ENCODE peak calls at places on chromosomes 2 and 18, in nine cellular contexts. G, Y, P, B, M, W, H, R and X are unnamed samples.

GRCh38 chr2:47288864-47289263 is 114.1 kb upstream of the MSH2 start:
- DNase-seq in Y (no peak), H (no peak), M (no peak), W (no peak), G (no peak), P (no peak), B (no peak), R (no peak), X (no peak)

GRCh38 chr2:219065484-219065883 is 4.8 kb upstream of the IHH start:
- DNase-seq in Y (no peak), M (no peak), P (no peak), W (no peak), B (no peak), H (no peak), G (no peak), R (no peak), X (no peak)

GRCh38 chr18:77062518-77063003 is 70.0 kb downstream of the MBP start:
- DNase-seq in R (peak), Y (no peak), M (no peak), B (no peak), W (no peak), H (peak), G (no peak), P (no peak), X (no peak)

GRCh38 chr2:95346738-95347671 is 49.9 kb downstream of the KCNIP3 start:
- DNase-seq in R (no peak), G (no peak), H (no peak), Y (no peak), W (peak), M (no peak), P (no peak), B (no peak), X (peak)

GRCh38 chr18:69680128-69680527 is 267.5 kb downstream of the CD226 start:
- DNase-seq in P (no peak), H (no peak), G (no peak), B (no peak), Y (no peak), M (no peak), R (no peak), W (no peak), X (no peak)

GRCh38 chr2:12951657-12951973 is 234.9 kb downstream of the TRIB2 start:
- DNase-seq in P (no peak), R (no peak), Y (no peak), M (no peak), H (no peak), W (no peak), G (no peak), B (no peak), X (no peak)

GRCh38 chr2:230830428-230830827 is 34.3 kb upstream of the ITM2C start:
- DNase-seq in P (no peak), H (no peak), R (no peak), M (no peak), G (no peak), B (no peak), W (no peak), Y (no peak), X (no peak)

GRCh38 chr18:61926532-61926931 is 33.7 kb upstream of the RNF152 start:
- DNase-seq in B (no peak), W (no peak), H (peak), Y (no peak), M (peak), P (no peak), G (no peak), R (no peak), X (no peak)

GRCh38 chr2:181678033-181678586 is 2.2 kb downstream of the NEUROD1 start:
- DNase-seq in R (peak), M (no peak), H (peak), W (peak), G (no peak), Y (no peak), B (peak), P (peak), X (no peak)

GRCh38 chr2:199988176-199988575 is 32.8 kb downstream of the MAIP1 start:
- DNase-seq in W (no peak), R (no peak), G (no peak), H (peak), B (no peak), Y (no peak), M (no peak), P (no peak), X (no peak)

GRCh38 chr18:5073026-5073944 is 123.8 kb downstream of the AKAIN1 start:
- DNase-seq in B (peak), M (no peak), P (no peak), R (no peak), W (peak), G (no peak), Y (no peak), H (peak), X (no peak)

GRCh38 chr2:143428700-143429099 is 299.5 kb downstream of the ARHGAP15 start:
- DNase-seq in G (no peak), H (no peak), Y (no peak), W (no peak), B (no peak), P (no peak), M (no peak), R (no peak), X (no peak)

GRCh38 chr2:42164971-42165370 is 4.2 kb upstream of the EML4 start:
- DNase-seq in B (no peak), W (no peak), H (no peak), M (no peak), P (no peak), Y (no peak), G (no peak), R (no peak), X (no peak)

GRCh38 chr2:67465623-67466022 is 68.5 kb downstream of the ETAA1 start:
- DNase-seq in W (no peak), R (no peak), B (no peak), H (no peak), M (no peak), Y (no peak), P (no peak), G (no peak), X (no peak)

GRCh38 chr2:241223211-241224067 is 35.0 kb downstream of the ANO7 start:
- DNase-seq in M (no peak), G (no peak), P (no peak), H (no peak), B (peak), W (no peak), Y (no peak), R (no peak), X (no peak)

GRCh38 chr2:1605659-1606400 is 138.5 kb downstream of the PXDN start:
- DNase-seq in B (peak), P (no peak), R (no peak), G (no peak), W (no peak), M (no peak), Y (no peak), H (peak), X (no peak)

GRCh38 chr2:70140978-70141753 is 49.7 kb downstream of the C2orf42 start:
- DNase-seq in Y (peak), H (peak), R (peak), W (no peak), P (peak), G (no peak), B (peak), M (no peak), X (no peak)

GRCh38 chr18:36035253-36035652 is 32.1 kb downstream of the RPRD1A start:
- DNase-seq in G (no peak), W (no peak), M (no peak), Y (no peak), P (no peak), R (no peak), H (no peak), B (no peak), X (no peak)

GRCh38 chr2:180715044-180715443 is 265.4 kb upstream of the UBE2E3 start:
- DNase-seq in W (no peak), Y (no peak), R (no peak), M (no peak), B (no peak), P (no peak), G (no peak), H (no peak), X (no peak)

GRCh38 chr2:46801731-46802664 is 113.6 kb downstream of the MCFD2 start:
- DNase-seq in P (no peak), B (no peak), H (no peak), R (no peak), W (no peak), M (no peak), Y (no peak), G (no peak), X (no peak)

GRCh38 chr2:35184471-35184870 is 1171.1 kb upstream of the CRIM1 start:
- DNase-seq in M (no peak), Y (no peak), B (no peak), G (no peak), P (no peak), W (no peak), H (no peak), R (no peak), X (no peak)

GRCh38 chr18:8626414-8627106 is 17.3 kb downstream of the RAB12 start:
- DNase-seq in B (no peak), P (no peak), R (no peak), H (no peak), G (no peak), Y (no peak), M (no peak), W (no peak), X (no peak)

GRCh38 chr2:27752551-27753237 is 18.8 kb upstream of the MRPL33 start:
- DNase-seq in B (no peak), G (no peak), H (no peak), R (no peak), W (no peak), M (no peak), P (no peak), Y (no peak), X (no peak)

GRCh38 chr2:65367517-65367916 is 64.9 kb downstream of the SPRED2 start:
- DNase-seq in W (no peak), R (no peak), Y (no peak), P (peak), H (no peak), B (no peak), M (no peak), G (peak), X (no peak)

GRCh38 chr2:27869763-27870162 is 20.4 kb downstream of the RBKS start:
- DNase-seq in W (no peak), H (no peak), R (no peak), G (no peak), Y (no peak), M (no peak), B (no peak), P (no peak), X (no peak)

GRCh38 chr2:1226766-1227165 is 186.5 kb upstream of the TPO start:
- DNase-seq in R (no peak), H (no peak), Y (no peak), M (no peak), P (no peak), W (no peak), B (no peak), G (no peak), X (no peak)

GRCh38 chr2:207813221-207813916 is 43.7 kb upstream of the FZD5 start:
- DNase-seq in R (no peak), H (no peak), W (peak), B (no peak), P (no peak), Y (peak), M (no peak), G (no peak), X (peak)

GRCh38 chr2:241851325-241852115 is 7.2 kb downstream of the PDCD1 start:
- DNase-seq in Y (no peak), M (no peak), B (no peak), W (no peak), G (no peak), H (peak), R (no peak), P (no peak), X (peak)

GRCh38 chr2:20521193-20521592 is 74.3 kb downstream of the RHOB start:
- DNase-seq in G (no peak), R (no peak), P (no peak), W (no peak), B (no peak), H (no peak), M (no peak), Y (no peak), X (no peak)

GRCh38 chr18:31261792-31262582 is 56.0 kb upstream of the DSG1 start:
- DNase-seq in B (no peak), W (no peak), P (no peak), R (no peak), M (no peak), G (no peak), H (peak), Y (no peak), X (no peak)

GRCh38 chr2:28552045-28552823 is 56.4 kb downstream of the PLB1 start:
- DNase-seq in H (no peak), Y (no peak), B (no peak), G (no peak), M (no peak), W (no peak), P (no peak), R (no peak), X (no peak)

GRCh38 chr18:56515522-56515921 is 122.9 kb downstream of the TXNL1 start:
- DNase-seq in H (no peak), M (no peak), R (no peak), G (no peak), B (no peak), P (no peak), Y (no peak), W (no peak), X (no peak)

GRCh38 chr18:57437433-57437781 is 2.2 kb downstream of the ONECUT2 start:
- DNase-seq in Y (no peak), G (no peak), W (no peak), R (no peak), H (no peak), M (no peak), P (no peak), B (peak), X (no peak)

GRCh38 chr18:24763765-24764548 is 303.5 kb downstream of the HRH4 start:
- DNase-seq in B (no peak), W (no peak), P (peak), M (no peak), Y (no peak), G (no peak), R (no peak), H (no peak), X (no peak)

GRCh38 chr2:85925216-85925671 is 36.5 kb upstream of the ST3GAL5 start:
- DNase-seq in H (no peak), Y (peak), M (no peak), R (no peak), P (no peak), W (no peak), G (no peak), B (no peak), X (no peak)

GRCh38 chr18:7256959-7257742 is 26.3 kb downstream of the LRRC30 start:
- DNase-seq in Y (no peak), G (no peak), R (no peak), H (no peak), M (no peak), P (no peak), B (no peak), W (no peak), X (no peak)

GRCh38 chr2:122683018-122683417 is 927.6 kb downstream of the TSN start:
- DNase-seq in Y (no peak), R (no peak), G (no peak), W (no peak), B (no peak), P (no peak), M (no peak), H (no peak), X (no peak)

GRCh38 chr2:239747274-239747673 is 277.9 kb downstream of the NDUFA10 start:
- DNase-seq in W (no peak), M (no peak), Y (no peak), G (no peak), B (no peak), H (no peak), P (no peak), R (no peak), X (no peak)

GRCh38 chr2:134173338-134174016 is 80.4 kb upstream of the MGAT5 start:
- DNase-seq in B (no peak), M (no peak), Y (no peak), R (no peak), P (peak), H (no peak), W (no peak), G (no peak), X (peak)

GRCh38 chr2:232544674-232545073 is 5.2 kb downstream of the CHRNG start:
- DNase-seq in Y (no peak), G (no peak), B (no peak), W (no peak), R (no peak), H (no peak), M (no peak), P (no peak), X (no peak)